ENCODE peak calls at places on chromosomes 5 and 9, in ten cellular contexts. O is heart right ventricle, E is small intestine, G is RWPE2, V is heart left ventricle, R is lung, M is lower lobe of right lung, W is A549, Z is endodermal cell, K is cardiac muscle cell. X is an unnamed sample. For H3K4me1, the result is how much of the 10 kb centered on the place peaks cover.

GRCh38 chr9:92639124-92639523 is 30.8 kb downstream of the IPPK start:
- DNase-seq in O (no peak), E (no peak), G (no peak), V (no peak), R (no peak), M (no peak), W (no peak), Z (no peak), K (no peak), X (no peak)

GRCh38 chr9:92671323-92671722 is 1.4 kb upstream of the IPPK start:
- DNase-seq in O (no peak), E (no peak), G (no peak), V (peak), R (no peak), M (no peak), W (peak), Z (peak), K (no peak), X (no peak)

GRCh38 chr5:176816791-176817272 is 6.5 kb downstream of the UNC5A start:
- DNase-seq in O (no peak), E (no peak), G (no peak), V (no peak), R (no peak), M (no peak), W (no peak), Z (no peak), K (peak), X (no peak)

GRCh38 chr5:7714697-7715096 is 136.2 kb downstream of the CFAP90 start:
- DNase-seq in O (no peak), E (no peak), G (no peak), V (no peak), R (no peak), M (no peak), W (no peak), Z (no peak), K (no peak), X (no peak)

GRCh38 chr5:34959323-34959722 is 30.0 kb downstream of the DNAJC21 start:
- DNase-seq in O (no peak), E (no peak), G (no peak), V (no peak), R (no peak), M (no peak), W (no peak), Z (no peak), K (no peak), X (no peak)

GRCh38 chr9:113963017-113963620 is 87.0 kb downstream of the ZNF618 start:
- DNase-seq in O (no peak), E (peak), G (no peak), V (peak), R (peak), M (peak), W (peak), Z (peak), K (peak), X (peak)

GRCh38 chr5:116859666-116860320 is 285.2 kb upstream of the SEMA6A start:
- DNase-seq in O (no peak), E (no peak), G (no peak), V (no peak), R (no peak), M (no peak), W (no peak), Z (no peak), K (no peak), X (no peak)

GRCh38 chr5:135441256-135441915 is 5.8 kb downstream of the DCANP1 start:
- DNase-seq in O (no peak), E (no peak), G (peak), V (no peak), R (peak), M (no peak), W (no peak), Z (peak), K (no peak), X (no peak)

GRCh38 chr5:160254706-160255105 is 25.4 kb downstream of the FABP6 start:
- DNase-seq in O (no peak), E (no peak), G (no peak), V (no peak), R (no peak), M (no peak), W (no peak), Z (no peak), K (no peak), X (no peak)

GRCh38 chr9:98770717-98771116 is 25.6 kb downstream of the ANKS6 start:
- DNase-seq in O (no peak), E (no peak), G (no peak), V (no peak), R (no peak), M (no peak), W (no peak), Z (no peak), K (no peak), X (no peak)

GRCh38 chr5:122842016-122842580 is 3.3 kb upstream of the SNX24 start:
- DNase-seq in O (no peak), E (no peak), G (no peak), V (no peak), R (no peak), M (no peak), W (no peak), Z (no peak), K (no peak), X (no peak)

GRCh38 chr5:31220968-31221367 is 27.5 kb downstream of the CDH6 start:
- DNase-seq in O (no peak), E (peak), G (no peak), V (no peak), R (no peak), M (no peak), W (no peak), Z (peak), K (peak), X (peak)

GRCh38 chr9:70093944-70094343 is 50.3 kb downstream of the MAMDC2 start:
- DNase-seq in O (no peak), E (no peak), G (no peak), V (no peak), R (no peak), M (no peak), W (no peak), Z (no peak), K (no peak), X (no peak)

GRCh38 chr5:179802207-179802883 is 4.3 kb downstream of the MGAT4B start:
- DNase-seq in O (no peak), E (no peak), G (peak), V (no peak), R (no peak), M (no peak), W (no peak), Z (peak), K (no peak), X (peak)

GRCh38 chr9:109894921-109895758 is 115.1 kb downstream of the PALM2AKAP2 start:
- DNase-seq in O (peak), E (no peak), G (no peak), V (peak), R (no peak), M (no peak), W (no peak), Z (no peak), K (no peak), X (no peak)

GRCh38 chr9:3526903-3527652 is 1.3 kb upstream of the RFX3 start:
- DNase-seq in O (no peak), E (peak), G (no peak), V (no peak), R (no peak), M (no peak), W (peak), Z (peak), K (peak), X (no peak)

GRCh38 chr5:135697959-135698345 is 119.2 kb upstream of the CXCL14 start:
- DNase-seq in O (no peak), E (no peak), G (no peak), V (no peak), R (no peak), M (no peak), W (no peak), Z (peak), K (no peak), X (no peak)

GRCh38 chr5:6202615-6203365 is 175.6 kb downstream of the MED10 start:
- DNase-seq in O (no peak), E (no peak), G (no peak), V (no peak), R (no peak), M (no peak), W (peak), Z (peak), K (peak), X (no peak)

GRCh38 chr5:33322632-33323031 is 118.1 kb upstream of the TARS1 start:
- DNase-seq in O (no peak), E (no peak), G (no peak), V (no peak), R (no peak), M (no peak), W (no peak), Z (no peak), K (no peak), X (no peak)

GRCh38 chr9:27473135-27473534 is 51.0 kb upstream of the IFNK start:
- DNase-seq in O (no peak), E (peak), G (no peak), V (no peak), R (no peak), M (no peak), W (no peak), Z (no peak), K (no peak), X (no peak)

GRCh38 chr9:36985769-36986547 is 48.1 kb downstream of the PAX5 start:
- DNase-seq in O (no peak), E (no peak), G (peak), V (no peak), R (no peak), M (no peak), W (no peak), Z (peak), K (no peak), X (no peak)

GRCh38 chr9:113853333-113853732 is 22.8 kb upstream of the ZNF618 start:
- DNase-seq in O (no peak), E (peak), G (no peak), V (no peak), R (no peak), M (no peak), W (peak), Z (peak), K (peak), X (peak)

DNA sequence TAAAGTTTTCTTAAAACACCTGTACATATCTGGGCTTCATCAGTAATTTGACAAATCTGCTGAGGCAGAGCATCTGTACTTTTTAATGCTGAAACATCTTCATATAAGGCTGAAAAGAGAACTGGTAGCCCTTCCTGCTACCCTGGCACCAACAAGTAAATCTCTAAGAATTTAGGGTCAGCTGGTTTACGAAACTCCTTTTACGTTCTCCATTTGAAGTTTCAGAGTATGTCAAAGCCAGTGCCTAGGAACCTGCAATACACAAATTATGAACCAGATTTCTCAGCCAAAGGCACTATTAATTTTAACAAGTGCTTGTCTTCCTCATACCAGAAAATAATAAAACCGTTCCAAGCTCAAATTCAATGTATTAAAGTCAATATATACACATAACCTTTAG is 3.8 kb downstream of the ZFAND5 start:
- DNase-seq in O (no peak), E (no peak), G (no peak), V (no peak), R (no peak), M (no peak), W (no peak), Z (no peak), K (no peak), X (no peak)
- H3K4me1 ChIP-seq in O (half or more), E (under half), G (under half), V (half or more), R (under half), M (half or more), W (half or more), Z (under half), K (half or more), X (under half)

DNA sequence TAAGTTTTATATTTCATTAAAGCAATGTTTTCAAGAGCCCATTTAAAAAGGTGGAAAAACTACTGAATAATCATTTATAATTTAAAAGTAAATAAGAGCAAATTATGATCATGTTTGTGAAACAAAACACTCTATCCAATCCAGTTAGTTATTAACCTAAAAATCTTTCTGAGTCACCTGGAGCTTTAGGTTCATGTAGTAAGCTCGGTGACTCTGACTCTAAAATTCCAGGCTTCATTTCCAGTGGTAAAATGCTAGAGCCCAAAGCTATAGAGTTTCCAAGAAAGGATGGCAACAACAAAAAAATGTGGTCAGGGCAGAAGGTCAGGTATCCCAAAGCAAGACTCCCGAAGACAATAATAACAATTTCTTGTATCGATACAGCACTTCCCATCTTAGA is 76.1 kb upstream of the SPOCK1 start:
- DNase-seq in O (no peak), E (no peak), G (no peak), V (no peak), R (no peak), M (no peak), W (no peak), Z (no peak), K (no peak), X (no peak)
- H3K27ac ChIP-seq in O (no peak), E (no peak), G (no peak), V (no peak), R (no peak), M (no peak), W (no peak), Z (no peak), K (no peak), X (no peak)

GRCh38 chr9:135101068-135101410 is 13.6 kb downstream of the OLFM1 start:
- DNase-seq in O (no peak), E (no peak), G (no peak), V (no peak), R (no peak), M (no peak), W (no peak), Z (no peak), K (no peak), X (no peak)
- H3K4me1 ChIP-seq in O (under half), E (under half), G (under half), V (under half), R (under half), M (under half), W (under half), Z (under half), K (under half), X (under half)

GRCh38 chr9:2337602-2338001 is 284.0 kb upstream of the VLDLR start:
- DNase-seq in O (peak), E (no peak), G (no peak), V (peak), R (no peak), M (no peak), W (no peak), Z (no peak), K (no peak), X (no peak)
- H3K27ac ChIP-seq in O (no peak), E (no peak), G (no peak), V (no peak), R (no peak), M (no peak), W (no peak), Z (no peak), K (no peak), X (no peak)

DNA sequence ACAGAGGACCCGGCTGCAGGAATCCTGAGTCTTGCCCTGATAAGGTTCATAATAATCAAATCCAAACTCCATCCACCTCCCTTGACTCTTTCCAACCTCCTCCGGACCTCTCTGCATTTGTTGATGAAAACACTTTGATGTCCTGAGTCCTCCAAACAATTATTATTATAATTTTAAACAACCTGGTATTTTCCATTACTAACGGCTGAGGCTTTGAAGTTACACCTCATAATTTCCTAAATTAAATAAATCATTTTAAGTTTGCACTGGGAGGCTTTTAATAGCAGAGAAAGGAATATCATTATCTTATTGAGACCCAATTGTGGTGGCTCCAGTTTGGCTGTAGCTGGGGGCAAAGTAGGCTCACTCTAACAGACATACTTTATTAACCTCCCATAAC is 9.5 kb downstream of the MSX2 start:
- DNase-seq in O (no peak), E (no peak), G (no peak), V (no peak), R (no peak), M (no peak), W (no peak), Z (no peak), K (no peak), X (no peak)
- H3K4me1 ChIP-seq in O (under half), E (under half), G (under half), V (under half), R (under half), M (under half), W (under half), Z (under half), K (under half), X (under half)

GRCh38 chr9:74369844-74370243 is 127.3 kb upstream of the RORB start:
- DNase-seq in O (no peak), E (no peak), G (no peak), V (no peak), R (no peak), M (no peak), W (no peak), Z (no peak), K (no peak), X (no peak)
- H3K27ac ChIP-seq in O (no peak), E (no peak), G (no peak), V (no peak), R (no peak), M (no peak), W (no peak), Z (no peak), K (no peak), X (no peak)

X was measured in pancreas.